ENCODE peak calls at places on chromosomes 3 and 15, in eight cellular contexts. C is GM23248; A is ovary; Y is small intestine; G is CD8-positive, alpha-beta T cell; Z is breast epithelium; M is transverse colon; X is mesendoderm. U is an unnamed sample. For H3K4me1, the result is how much of the 10 kb centered on the place peaks cover.

GRCh38 chr3:191728186-191728585 is 267.2 kb downstream of the PYDC2 start:
- DNase-seq in C (no peak), A (no peak), Z (no peak), G (no peak), Y (no peak), M (no peak), X (no peak), U (no peak)

GRCh38 chr3:156474560-156475389 is 80.1 kb downstream of the SSR3 start:
- DNase-seq in G (no peak), X (peak), A (no peak), C (peak), Y (no peak), Z (no peak), M (no peak), U (peak)

GRCh38 chr15:56832125-56832524 is 86.3 kb upstream of the TCF12 start:
- DNase-seq in A (no peak), X (no peak), Z (peak), Y (peak), G (no peak), C (peak), M (peak), U (peak)

GRCh38 chr3:111725706-111726105 is 130.6 kb upstream of the ZBED2 start:
- DNase-seq in C (no peak), G (no peak), Z (no peak), A (no peak), Y (no peak), M (no peak), X (no peak), U (no peak)

GRCh38 chr3:139111392-139112229 is 66.9 kb upstream of the PRR23C start:
- DNase-seq in M (peak), Z (peak), Y (peak), G (peak), C (peak), A (peak), X (peak), U (peak)

GRCh38 chr3:76965122-76965725 is 74.7 kb upstream of the ROBO2 start:
- DNase-seq in C (no peak), X (peak), Z (no peak), G (no peak), M (no peak), Y (no peak), A (no peak), U (no peak)

GRCh38 chr15:98753726-98754125 is 105.4 kb downstream of the IGF1R start:
- DNase-seq in C (peak), Z (no peak), Y (no peak), M (no peak), G (no peak), A (no peak), X (no peak), U (no peak)

GRCh38 chr15:67241132-67241855 is 13.2 kb downstream of the AAGAB start:
- DNase-seq in Z (no peak), Y (no peak), G (no peak), A (no peak), M (no peak), C (no peak), X (peak), U (no peak)

GRCh38 chr3:128226186-128226725 is 73.0 kb downstream of the EEFSEC start:
- DNase-seq in Y (no peak), C (peak), Z (no peak), A (no peak), X (no peak), M (no peak), G (no peak), U (no peak)

GRCh38 chr3:152899306-152899705 is 64.4 kb downstream of the P2RY1 start:
- DNase-seq in Y (peak), Z (no peak), A (no peak), C (no peak), G (no peak), X (no peak), M (no peak), U (no peak)

GRCh38 chr3:65006300-65006739 is 318.5 kb upstream of the ADAMTS9 start:
- DNase-seq in G (no peak), A (no peak), Y (no peak), M (no peak), Z (no peak), X (no peak), C (peak), U (no peak)

GRCh38 chr3:39590776-39591175 is 123.3 kb downstream of the MOBP start:
- DNase-seq in Z (no peak), G (no peak), C (no peak), Y (no peak), X (no peak), M (no peak), A (no peak), U (no peak)

GRCh38 chr3:179233043-179233442 is 17.9 kb downstream of the KCNMB3 start:
- DNase-seq in X (no peak), Y (no peak), A (no peak), M (no peak), Z (no peak), G (no peak), C (no peak), U (no peak)

GRCh38 chr15:80978685-80979084 is 10.9 kb downstream of the MESD start:
- DNase-seq in G (no peak), C (peak), X (peak), Z (no peak), M (no peak), A (no peak), Y (peak), U (no peak)

GRCh38 chr15:89378699-89379422 is 44.2 kb upstream of the POLG start:
- DNase-seq in A (no peak), C (no peak), Z (no peak), G (no peak), X (no peak), Y (no peak), M (no peak), U (peak)

GRCh38 chr15:94412979-94413741 is 181.8 kb downstream of the MCTP2 start:
- DNase-seq in X (peak), Z (no peak), G (no peak), A (no peak), M (peak), C (peak), Y (peak), U (no peak)

GRCh38 chr3:127124135-127124534 is 68.8 kb upstream of the PRR23E start:
- DNase-seq in C (peak), A (no peak), Z (no peak), G (no peak), X (peak), Y (no peak), M (no peak), U (no peak)

GRCh38 chr3:187016639-187017345 is 86.5 kb downstream of the ST6GAL1 start:
- DNase-seq in M (no peak), G (no peak), Y (no peak), A (no peak), X (peak), Z (no peak), C (peak), U (no peak)
- H3K4me1 ChIP-seq in M (under half), G (half or more), Y (under half), A (under half), X (under half), Z (under half), C (under half), U (under half)

GRCh38 chr3:52197499-52197841 is 490 bp upstream of the ALAS1 start:
- DNase-seq in Z (no peak), A (no peak), X (no peak), Y (no peak), C (no peak), G (no peak), M (no peak), U (no peak)

GRCh38 chr3:52195297-52195597 is 2.7 kb upstream of the ALAS1 start:
- DNase-seq in Y (no peak), C (no peak), Z (no peak), M (no peak), X (no peak), A (no peak), G (no peak), U (no peak)

GRCh38 chr3:52194541-52195296 is 3.2 kb upstream of the ALAS1 start:
- DNase-seq in A (peak), X (no peak), G (no peak), Z (no peak), M (peak), Y (no peak), C (no peak), U (peak)

GRCh38 chr3:52196977-52197376 is 983 bp upstream of the ALAS1 start:
- DNase-seq in X (no peak), G (no peak), Z (no peak), C (no peak), M (peak), A (no peak), Y (peak), U (no peak)

DNA sequence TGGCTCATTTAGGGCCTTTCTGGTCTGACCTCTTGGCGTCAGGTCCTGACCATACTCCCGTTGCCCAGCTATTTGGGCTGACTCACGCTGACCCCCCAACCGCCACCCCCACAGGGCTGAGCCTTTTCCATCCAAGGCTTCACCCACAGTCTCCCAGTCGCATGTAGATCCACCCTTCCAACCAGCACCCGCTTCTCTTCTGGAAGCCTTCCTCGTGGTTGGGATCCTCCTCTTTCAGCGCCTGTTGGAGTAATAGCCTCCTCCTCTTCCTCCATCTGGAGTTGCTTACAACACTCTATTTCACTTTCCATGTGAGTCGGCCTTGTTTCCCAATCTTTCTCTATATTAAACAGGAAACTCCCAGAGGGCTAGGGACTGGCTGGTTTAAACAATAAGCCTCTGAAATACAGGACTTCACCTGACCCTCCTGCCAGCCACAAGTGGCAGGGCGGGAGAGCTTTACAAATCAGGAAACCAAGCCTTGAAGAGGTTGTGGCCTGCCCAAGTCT is 2.1 kb upstream of the ALAS1 start:
- DNase-seq in G (no peak), Y (peak), C (peak), A (no peak), X (no peak), M (peak), Z (peak), U (no peak)
- H3K4me1 ChIP-seq in G (under half), Y (under half), C (under half), A (under half), X (under half), M (under half), Z (under half), U (half or more)

GRCh38 chr3:146164951-146165350 is 4.0 kb upstream of the PLOD2 start:
- DNase-seq in C (no peak), M (peak), G (no peak), X (peak), Y (peak), A (no peak), Z (no peak), U (no peak)

GRCh38 chr3:146165844-146166243 is 4.9 kb upstream of the PLOD2 start:
- DNase-seq in C (peak), M (no peak), A (no peak), X (no peak), G (no peak), Y (no peak), Z (no peak), U (no peak)

GRCh38 chr3:146164506-146164905 is 3.5 kb upstream of the PLOD2 start:
- DNase-seq in M (no peak), Z (no peak), C (no peak), X (no peak), G (no peak), Y (no peak), A (no peak), U (no peak)

GRCh38 chr3:146165370-146165769 is 4.4 kb upstream of the PLOD2 start:
- DNase-seq in Z (no peak), C (peak), M (no peak), X (no peak), A (no peak), Y (no peak), G (no peak), U (no peak)

DNA sequence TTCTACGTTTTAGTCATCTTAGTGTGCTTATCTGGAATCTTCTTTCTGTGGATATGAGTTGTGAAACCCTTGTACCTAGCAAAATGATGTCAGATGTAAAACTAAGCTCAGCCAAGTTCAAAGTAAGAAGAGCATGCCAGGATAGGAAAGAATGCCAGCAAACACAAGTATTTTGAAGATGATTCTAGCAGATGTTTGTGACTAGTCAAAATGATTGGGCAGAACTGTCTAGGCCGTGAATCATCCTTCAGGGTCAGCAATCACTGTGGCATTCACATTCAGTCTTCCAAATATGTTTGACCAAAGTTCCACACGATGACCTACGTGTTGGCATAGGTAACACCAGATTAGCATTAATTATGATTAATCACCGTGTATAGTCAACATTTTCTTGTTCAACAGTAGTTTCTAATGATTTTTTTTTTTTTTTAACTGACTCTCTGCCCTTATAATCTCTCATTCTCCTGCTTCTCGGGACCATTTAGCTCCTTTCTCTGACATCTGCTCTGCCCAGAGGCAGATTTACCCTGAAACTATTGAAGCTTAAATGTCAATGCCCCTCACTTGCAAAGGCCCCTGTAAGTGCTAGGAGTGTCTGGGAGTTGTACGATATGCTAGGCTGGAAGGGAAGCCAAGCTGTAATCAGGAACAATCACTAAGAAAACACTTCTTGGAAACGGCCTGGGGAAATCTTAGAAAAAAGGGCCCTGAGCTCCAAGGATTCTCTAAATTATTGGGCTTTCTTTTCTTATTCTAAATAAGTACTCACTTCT is 5.7 kb upstream of the PLOD2 start:
- DNase-seq in A (no peak), Z (no peak), G (no peak), C (peak), M (no peak), Y (peak), X (peak), U (no peak)
- H3K4me1 ChIP-seq in A (under half), Z (under half), G (under half), C (half or more), M (under half), Y (under half), X (under half), U (under half)

DNA sequence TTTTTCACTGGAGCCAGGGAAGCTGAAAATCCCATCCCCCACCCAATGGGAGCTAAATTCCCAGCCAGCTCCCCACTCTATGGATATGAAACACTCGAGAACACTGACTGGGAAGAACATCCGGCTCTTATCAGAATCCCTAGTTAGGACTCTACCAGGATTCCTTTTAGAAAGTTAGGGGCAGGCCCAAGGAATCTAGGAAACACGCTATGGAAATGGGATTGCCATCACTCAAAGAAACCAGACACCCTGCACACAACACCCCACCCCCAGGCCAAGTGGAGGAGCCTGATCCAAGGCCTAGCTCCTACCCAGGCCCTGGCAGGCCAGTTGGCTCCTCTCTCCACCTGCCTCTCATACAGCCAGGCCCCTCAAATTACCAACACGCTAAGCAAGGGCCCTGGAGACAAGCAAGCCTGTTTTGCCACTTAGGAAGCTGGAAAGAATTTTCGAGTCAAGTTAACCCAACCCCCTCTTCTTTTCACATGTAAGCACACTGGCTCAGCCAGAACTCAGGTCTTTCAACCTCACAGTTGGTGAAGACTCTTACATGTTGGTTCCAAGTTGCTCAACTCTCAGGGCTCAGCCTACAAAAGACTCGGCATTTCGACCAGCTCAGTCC is 75.5 kb downstream of the RBPMS2 start:
- DNase-seq in G (no peak), A (peak), Y (no peak), M (no peak), X (peak), C (peak), Z (no peak), U (no peak)
- H3K4me1 ChIP-seq in G (half or more), A (under half), Y (under half), M (half or more), X (under half), C (under half), Z (under half), U (half or more)

U was measured in testis.